ENCODE peak calls at places on chromosome 3, in eight cellular contexts. P, F, W, U, Q, A, X and B are unnamed samples.

GRCh38 chr3:182793663-182794454 is 555 bp downstream of the ATP11B start:
- DNase-seq in P (peak), F (no peak), W (peak), U (peak), Q (peak), A (no peak), X (peak), B (peak)

GRCh38 chr3:104916971-104917370 is 449.7 kb upstream of the ALCAM start:
- DNase-seq in P (no peak), F (no peak), W (no peak), U (no peak), Q (no peak), A (no peak), X (peak), B (no peak)

GRCh38 chr3:179093807-179094206 is 22.2 kb upstream of the ZMAT3 start:
- DNase-seq in P (no peak), F (no peak), W (no peak), U (no peak), Q (no peak), A (no peak), X (peak), B (no peak)

GRCh38 chr3:50392101-50392715 is 32.9 kb upstream of the TMEM115 start:
- DNase-seq in P (no peak), F (no peak), W (no peak), U (no peak), Q (no peak), A (no peak), X (no peak), B (no peak)

GRCh38 chr3:188037116-188037718 is 116.7 kb upstream of the LPP start:
- DNase-seq in P (no peak), F (no peak), W (no peak), U (no peak), Q (no peak), A (no peak), X (peak), B (no peak)

GRCh38 chr3:147191795-147192385 is 214.5 kb downstream of the ZIC4 start:
- DNase-seq in P (no peak), F (no peak), W (no peak), U (no peak), Q (no peak), A (peak), X (peak), B (peak)

GRCh38 chr3:125381743-125382142 is 6.6 kb upstream of the ZNF148 start:
- DNase-seq in P (no peak), F (no peak), W (no peak), U (no peak), Q (no peak), A (no peak), X (peak), B (peak)

GRCh38 chr3:22713936-22714335 is 489.2 kb upstream of the UBE2E2 start:
- DNase-seq in P (no peak), F (no peak), W (no peak), U (no peak), Q (no peak), A (peak), X (peak), B (no peak)

GRCh38 chr3:113038326-113038725 is 47.5 kb downstream of the GTPBP8 start:
- DNase-seq in P (no peak), F (no peak), W (no peak), U (no peak), Q (no peak), A (no peak), X (no peak), B (no peak)

GRCh38 chr3:125052671-125053303 is 3.0 kb downstream of the HEG1 start:
- DNase-seq in P (no peak), F (no peak), W (no peak), U (no peak), Q (no peak), A (no peak), X (peak), B (peak)

GRCh38 chr3:155270485-155271342 is 22.8 kb downstream of the STRIT1 start:
- DNase-seq in P (no peak), F (no peak), W (no peak), U (no peak), Q (no peak), A (no peak), X (peak), B (no peak)

GRCh38 chr3:52089691-52090090 is 33.3 kb upstream of the DUSP7 start:
- DNase-seq in P (peak), F (no peak), W (no peak), U (no peak), Q (no peak), A (no peak), X (no peak), B (no peak)